ENCODE peak calls at places on chromosomes 5 and 9, in five cellular contexts. M is T-helper 2 cell; G is tibial nerve; N is activated CD4-positive, CD25-positive, alpha-beta regulatory T cell treated with anti-CD3 and anti-CD28 coated beads, Interleukin-2, amount 50 U/mL, for 72 hours; A is OCI-M1. L is an unnamed sample.

GRCh38 chr5:36756848-36757247 is 119.7 kb upstream of the NIPBL start:
- DNase-seq in A (no peak), N (no peak), G (no peak), M (no peak), L (no peak)

GRCh38 chr5:104977530-104977929 is 1414.9 kb upstream of the NUDT12 start:
- DNase-seq in A (no peak), N (no peak), G (no peak), M (no peak), L (no peak)

GRCh38 chr5:83035373-83036170 is 41.6 kb downstream of the TMEM167A start:
- DNase-seq in A (no peak), G (no peak), M (no peak), N (no peak), L (peak; percentile 86)

GRCh38 chr5:140246378-140247122 is 56.4 kb downstream of the PFDN1 start:
- DNase-seq in N (no peak), A (no peak), G (no peak), M (no peak), L (peak; percentile 83)

GRCh38 chr5:5293029-5293428 is 129.4 kb upstream of the ICE1 start:
- DNase-seq in M (no peak), N (no peak), G (no peak), A (no peak), L (no peak)

GRCh38 chr5:151569132-151570046 is 21.7 kb downstream of the FAT2 start:
- DNase-seq in G (no peak), A (peak; percentile 69), M (no peak), N (no peak), L (no peak)

GRCh38 chr5:44345871-44346270 is 43.3 kb downstream of the FGF10 start:
- DNase-seq in A (peak; percentile 39), N (no peak), M (no peak), G (no peak), L (no peak)

GRCh38 chr9:68530618-68531017 is 10.1 kb downstream of the TMEM252 start:
- DNase-seq in N (no peak), G (peak; percentile 2), M (no peak), A (no peak), L (peak; percentile 93)

GRCh38 chr9:34637356-34638137 is at the start of gene SIGMAR1:
- DNase-seq in G (peak; percentile 89), M (peak; percentile 90), N (peak; percentile 96), A (peak; percentile 94), L (peak; percentile 96)

GRCh38 chr5:39283231-39283818 is 64.0 kb upstream of the FYB1 start:
- DNase-seq in G (peak; percentile 67), M (peak; percentile 58), A (peak; percentile 90), N (no peak), L (no peak)

GRCh38 chr9:80004687-80005086 is 432.9 kb downstream of the TLE4 start:
- DNase-seq in A (no peak), M (no peak), G (no peak), N (no peak), L (no peak)

GRCh38 chr9:124755061-124755460 is 16.1 kb downstream of the NR6A1 start:
- DNase-seq in N (no peak), M (no peak), G (no peak), A (peak; percentile 23), L (no peak)

GRCh38 chr9:21684831-21685362 is 117.5 kb upstream of the MTAP start:
- DNase-seq in M (no peak), A (no peak), G (no peak), N (no peak), L (no peak)

GRCh38 chr5:72441861-72442540 is 65.2 kb downstream of the ZNF366 start:
- DNase-seq in G (no peak), N (no peak), M (no peak), A (no peak), L (no peak)

GRCh38 chr5:14036947-14037346 is 92.5 kb upstream of the DNAH5 start:
- DNase-seq in A (no peak), G (no peak), M (no peak), N (no peak), L (no peak)

GRCh38 chr9:100011062-100011681 is 87.6 kb downstream of the ERP44 start:
- DNase-seq in M (peak; percentile 21), A (peak; percentile 76), N (no peak), G (no peak), L (no peak)

GRCh38 chr5:143229896-143230675 is 173.4 kb downstream of the NR3C1 start:
- DNase-seq in M (peak; percentile 38), N (no peak), A (no peak), G (no peak), L (no peak)

GRCh38 chr9:76302947-76303550 is 91.2 kb downstream of the RFK start:
- DNase-seq in N (no peak), A (peak; percentile 79), G (no peak), M (peak; percentile 7), L (no peak)

GRCh38 chr5:95817430-95817829 is 5.1 kb downstream of the GLRX start:
- DNase-seq in A (no peak), G (no peak), M (peak; percentile 73), N (no peak), L (no peak)

GRCh38 chr9:36263662-36264061 is 5.4 kb upstream of the GNE start:
- DNase-seq in M (no peak), N (no peak), A (no peak), G (no peak), L (no peak)

GRCh38 chr5:136159457-136159856 is 26.8 kb downstream of the SMAD5 start:
- DNase-seq in G (no peak), A (no peak), N (no peak), M (no peak), L (no peak)

GRCh38 chr5:147483961-147484707 is 25.7 kb downstream of the DPYSL3 start:
- DNase-seq in G (peak; percentile 77), N (no peak), A (no peak), M (no peak), L (peak; percentile 73)

GRCh38 chr5:175493726-175494125 is 15.4 kb downstream of the SFXN1 start:
- DNase-seq in M (no peak), G (no peak), N (no peak), A (no peak), L (no peak)

GRCh38 chr9:89408628-89409101 is 89.2 kb downstream of the SEMA4D start:
- DNase-seq in A (no peak), N (peak; percentile 53), G (no peak), M (peak; percentile 72), L (no peak)

GRCh38 chr5:176667637-176668036 is 20.4 kb downstream of the TSPAN17 start:
- DNase-seq in G (no peak), M (no peak), N (no peak), A (no peak), L (no peak)

GRCh38 chr9:134854541-134854981 is 26.0 kb upstream of the FCN2 start:
- DNase-seq in N (no peak), G (no peak), M (no peak), A (no peak), L (no peak)

GRCh38 chr9:89175739-89176360 is 2.8 kb downstream of the SHC3 start:
- DNase-seq in N (no peak), G (no peak), A (no peak), M (no peak), L (no peak)

GRCh38 chr9:37292896-37293295 is 129.6 kb upstream of the GRHPR start:
- DNase-seq in G (no peak), N (no peak), A (peak; percentile 39), M (no peak), L (no peak)

GRCh38 chr5:159198063-159199036 is 11.0 kb downstream of the RNF145 start:
- DNase-seq in M (peak; percentile 37), N (no peak), G (no peak), A (peak; percentile 36), L (no peak)

GRCh38 chr9:15349892-15350761 is 43.1 kb upstream of the TTC39B start:
- DNase-seq in N (no peak), M (no peak), G (no peak), A (no peak), L (no peak)

GRCh38 chr5:77960305-77960704 is 184.2 kb upstream of the TBCA start:
- DNase-seq in G (no peak), A (no peak), N (no peak), M (no peak), L (no peak)

GRCh38 chr5:142600611-142601360 is 85.1 kb downstream of the FGF1 start:
- DNase-seq in N (no peak), M (no peak), G (peak; percentile 65), A (no peak), L (peak; percentile 63)

GRCh38 chr9:26945591-26945990 is 1.5 kb downstream of the PLAA start:
- DNase-seq in N (no peak), G (no peak), M (no peak), A (no peak), L (no peak)

GRCh38 chr5:59320420-59320819 is 573.1 kb downstream of the PDE4D start:
- DNase-seq in G (no peak), M (no peak), A (no peak), N (no peak), L (no peak)

GRCh38 chr5:162683280-162683679 is 615.7 kb downstream of the GABRG2 start:
- DNase-seq in G (no peak), N (no peak), A (no peak), M (no peak), L (no peak)

GRCh38 chr5:51394609-51395008 is 11.4 kb downstream of the ISL1 start:
- DNase-seq in G (no peak), A (no peak), N (no peak), M (no peak), L (no peak)

GRCh38 chr5:168339151-168340140 is 48.0 kb downstream of the WWC1 start:
- DNase-seq in M (no peak), A (no peak), N (no peak), G (no peak), L (no peak)